ENCODE peak calls at places on chromosome 14, in nine cellular contexts. One of them, this sample, is unnamed.

GRCh38 chr14:92624764-92625163 is 111.2 kb downstream of the RIN3 start:
- DNase-seq in RWPE2: no peak
- DNase-seq in tibial nerve: no peak
- DNase-seq in IMR-90: no peak
- DNase-seq in brain microvascular endothelial cell: peak; percentile 52
- DNase-seq in HCT116: no peak
- DNase-seq in SJCRH30: no peak
- DNase-seq in PC-3: no peak
- DNase-seq in left lung: no peak
- DNase-seq in this sample: no peak

GRCh38 chr14:49687942-49688700 is at the start of gene POLE2:
- DNase-seq in RWPE2: peak; percentile 77
- DNase-seq in SJCRH30: peak; percentile 85
- DNase-seq in PC-3: peak; percentile 76
- DNase-seq in IMR-90: peak; percentile 47
- DNase-seq in left lung: peak; percentile 96
- DNase-seq in HCT116: peak; percentile 44
- DNase-seq in tibial nerve: peak; percentile 55
- DNase-seq in brain microvascular endothelial cell: peak; percentile 45
- DNase-seq in this sample: peak; percentile 93

GRCh38 chr14:76091036-76091435 is 60.7 kb upstream of the GPATCH2L start:
- DNase-seq in tibial nerve: peak; percentile 26
- DNase-seq in PC-3: peak; percentile 13
- DNase-seq in left lung: no peak
- DNase-seq in IMR-90: no peak
- DNase-seq in HCT116: no peak
- DNase-seq in brain microvascular endothelial cell: no peak
- DNase-seq in SJCRH30: peak; percentile 9
- DNase-seq in RWPE2: no peak
- DNase-seq in this sample: peak; percentile 67

GRCh38 chr14:83419420-83419819 is 1885.8 kb upstream of the SEL1L start:
- DNase-seq in PC-3: no peak
- DNase-seq in SJCRH30: no peak
- DNase-seq in brain microvascular endothelial cell: no peak
- DNase-seq in tibial nerve: no peak
- DNase-seq in left lung: no peak
- DNase-seq in IMR-90: no peak
- DNase-seq in HCT116: no peak
- DNase-seq in RWPE2: no peak
- DNase-seq in this sample: no peak

GRCh38 chr14:103839569-103839968 is 7.8 kb downstream of the PPP1R13B start:
- DNase-seq in IMR-90: no peak
- DNase-seq in tibial nerve: no peak
- DNase-seq in left lung: no peak
- DNase-seq in SJCRH30: no peak
- DNase-seq in RWPE2: no peak
- DNase-seq in HCT116: no peak
- DNase-seq in brain microvascular endothelial cell: no peak
- DNase-seq in PC-3: no peak
- DNase-seq in this sample: no peak

GRCh38 chr14:31159682-31160296 is 47.8 kb downstream of the HECTD1 start:
- DNase-seq in tibial nerve: no peak
- DNase-seq in brain microvascular endothelial cell: peak; percentile 50
- DNase-seq in IMR-90: peak; percentile 57
- DNase-seq in RWPE2: no peak
- DNase-seq in HCT116: peak; percentile 42
- DNase-seq in left lung: no peak
- DNase-seq in SJCRH30: no peak
- DNase-seq in PC-3: peak; percentile 82
- DNase-seq in this sample: no peak

GRCh38 chr14:67436006-67436866 is 24.3 kb upstream of the PLEK2 start:
- DNase-seq in SJCRH30: no peak
- DNase-seq in IMR-90: no peak
- DNase-seq in left lung: no peak
- DNase-seq in brain microvascular endothelial cell: no peak
- DNase-seq in tibial nerve: no peak
- DNase-seq in RWPE2: no peak
- DNase-seq in PC-3: no peak
- DNase-seq in HCT116: no peak
- DNase-seq in this sample: no peak

GRCh38 chr14:94690896-94691657 is 78.8 kb downstream of the GSC start:
- DNase-seq in RWPE2: no peak
- DNase-seq in tibial nerve: no peak
- DNase-seq in SJCRH30: no peak
- DNase-seq in IMR-90: no peak
- DNase-seq in left lung: no peak
- DNase-seq in HCT116: no peak
- DNase-seq in brain microvascular endothelial cell: no peak
- DNase-seq in PC-3: no peak
- DNase-seq in this sample: no peak

GRCh38 chr14:99574099-99574880 is 29.7 kb downstream of the CCDC85C start:
- DNase-seq in RWPE2: no peak
- DNase-seq in IMR-90: peak; percentile 78
- DNase-seq in left lung: no peak
- DNase-seq in PC-3: peak; percentile 74
- DNase-seq in brain microvascular endothelial cell: peak; percentile 55
- DNase-seq in tibial nerve: no peak
- DNase-seq in SJCRH30: peak; percentile 77
- DNase-seq in HCT116: no peak
- DNase-seq in this sample: peak; percentile 87

GRCh38 chr14:32933623-32933942 is 5.1 kb upstream of the NPAS3 start:
- DNase-seq in SJCRH30: peak; percentile 14
- DNase-seq in HCT116: no peak
- DNase-seq in tibial nerve: no peak
- DNase-seq in IMR-90: no peak
- DNase-seq in brain microvascular endothelial cell: peak; percentile 37
- DNase-seq in left lung: no peak
- DNase-seq in PC-3: peak; percentile 51
- DNase-seq in RWPE2: no peak
- DNase-seq in this sample: no peak

GRCh38 chr14:31987691-31988090 is 89.4 kb upstream of the ARHGAP5 start:
- DNase-seq in left lung: no peak
- DNase-seq in IMR-90: no peak
- DNase-seq in PC-3: no peak
- DNase-seq in RWPE2: no peak
- DNase-seq in tibial nerve: no peak
- DNase-seq in brain microvascular endothelial cell: no peak
- DNase-seq in SJCRH30: no peak
- DNase-seq in HCT116: no peak
- DNase-seq in this sample: no peak

GRCh38 chr14:24408764-24409163 is 10.0 kb downstream of the NYNRIN start:
- DNase-seq in IMR-90: no peak
- DNase-seq in RWPE2: no peak
- DNase-seq in PC-3: no peak
- DNase-seq in HCT116: no peak
- DNase-seq in left lung: no peak
- DNase-seq in brain microvascular endothelial cell: no peak
- DNase-seq in SJCRH30: no peak
- DNase-seq in tibial nerve: no peak
- DNase-seq in this sample: peak; percentile 24

GRCh38 chr14:104766863-104767633 is 14.1 kb downstream of the SIVA1 start:
- DNase-seq in PC-3: no peak
- DNase-seq in HCT116: no peak
- DNase-seq in IMR-90: no peak
- DNase-seq in left lung: peak; percentile 75
- DNase-seq in brain microvascular endothelial cell: no peak
- DNase-seq in RWPE2: no peak
- DNase-seq in SJCRH30: no peak
- DNase-seq in tibial nerve: no peak
- DNase-seq in this sample: no peak

GRCh38 chr14:66680216-66680615 is 172.3 kb downstream of the GPHN start:
- DNase-seq in SJCRH30: peak; percentile 38
- DNase-seq in brain microvascular endothelial cell: no peak
- DNase-seq in HCT116: no peak
- DNase-seq in PC-3: no peak
- DNase-seq in left lung: no peak
- DNase-seq in RWPE2: no peak
- DNase-seq in IMR-90: no peak
- DNase-seq in tibial nerve: no peak
- DNase-seq in this sample: no peak

GRCh38 chr14:92863281-92863680 is 59.7 kb upstream of the CHGA start:
- DNase-seq in IMR-90: no peak
- DNase-seq in left lung: no peak
- DNase-seq in HCT116: no peak
- DNase-seq in tibial nerve: no peak
- DNase-seq in RWPE2: no peak
- DNase-seq in PC-3: peak; percentile 21
- DNase-seq in SJCRH30: peak; percentile 68
- DNase-seq in brain microvascular endothelial cell: no peak
- DNase-seq in this sample: no peak

GRCh38 chr14:30291216-30291615 is 267.7 kb upstream of the G2E3 start:
- DNase-seq in left lung: no peak
- DNase-seq in IMR-90: peak; percentile 75
- DNase-seq in RWPE2: no peak
- DNase-seq in brain microvascular endothelial cell: peak; percentile 1
- DNase-seq in PC-3: peak; percentile 87
- DNase-seq in HCT116: no peak
- DNase-seq in tibial nerve: no peak
- DNase-seq in SJCRH30: no peak
- DNase-seq in this sample: no peak

GRCh38 chr14:104297721-104298401 is 159.5 kb downstream of the KIF26A start:
- DNase-seq in RWPE2: peak; percentile 60
- DNase-seq in SJCRH30: no peak
- DNase-seq in PC-3: no peak
- DNase-seq in IMR-90: no peak
- DNase-seq in brain microvascular endothelial cell: no peak
- DNase-seq in HCT116: no peak
- DNase-seq in tibial nerve: no peak
- DNase-seq in left lung: peak; percentile 70
- DNase-seq in this sample: no peak

GRCh38 chr14:31244626-31245025 is 37.0 kb upstream of the HECTD1 start:
- DNase-seq in left lung: no peak
- DNase-seq in PC-3: no peak
- DNase-seq in brain microvascular endothelial cell: no peak
- DNase-seq in SJCRH30: no peak
- DNase-seq in tibial nerve: no peak
- DNase-seq in IMR-90: no peak
- DNase-seq in HCT116: no peak
- DNase-seq in RWPE2: no peak
- DNase-seq in this sample: no peak

GRCh38 chr14:94936411-94936892 is 166.5 kb upstream of the GSC start:
- DNase-seq in brain microvascular endothelial cell: no peak
- DNase-seq in tibial nerve: peak; percentile 50
- DNase-seq in HCT116: no peak
- DNase-seq in IMR-90: no peak
- DNase-seq in SJCRH30: peak; percentile 89
- DNase-seq in left lung: peak; percentile 57
- DNase-seq in RWPE2: no peak
- DNase-seq in PC-3: no peak
- DNase-seq in this sample: peak; percentile 55

GRCh38 chr14:34380446-34380845 is 81.6 kb downstream of the SPTSSA start:
- DNase-seq in PC-3: no peak
- DNase-seq in HCT116: no peak
- DNase-seq in brain microvascular endothelial cell: no peak
- DNase-seq in RWPE2: no peak
- DNase-seq in IMR-90: no peak
- DNase-seq in tibial nerve: no peak
- DNase-seq in SJCRH30: no peak
- DNase-seq in left lung: no peak
- DNase-seq in this sample: no peak

GRCh38 chr14:81414123-81414522 is 14.0 kb upstream of the STON2 start:
- DNase-seq in brain microvascular endothelial cell: no peak
- DNase-seq in PC-3: no peak
- DNase-seq in SJCRH30: no peak
- DNase-seq in left lung: no peak
- DNase-seq in HCT116: no peak
- DNase-seq in tibial nerve: no peak
- DNase-seq in IMR-90: no peak
- DNase-seq in RWPE2: no peak
- DNase-seq in this sample: no peak

GRCh38 chr14:23306412-23307145 is at the start of gene BCL2L2:
- DNase-seq in PC-3: peak; percentile 87
- DNase-seq in HCT116: peak; percentile 76
- DNase-seq in left lung: peak; percentile 94
- DNase-seq in tibial nerve: peak; percentile 92
- DNase-seq in RWPE2: peak; percentile 94
- DNase-seq in brain microvascular endothelial cell: peak; percentile 87
- DNase-seq in IMR-90: peak; percentile 84
- DNase-seq in SJCRH30: peak; percentile 93
- DNase-seq in this sample: peak; percentile 94
- H3K4me3 ChIP-seq in PC-3: peak within 1 kb of the TSS; percentile 86
- H3K4me3 ChIP-seq in HCT116: peak within 1 kb of the TSS; percentile 76
- H3K4me3 ChIP-seq in left lung: peak within 1 kb of the TSS; percentile 85
- H3K4me3 ChIP-seq in tibial nerve: peak within 1 kb of the TSS; percentile 62
- H3K4me3 ChIP-seq in RWPE2: peak within 1 kb of the TSS; percentile 81
- H3K4me3 ChIP-seq in brain microvascular endothelial cell: peak within 1 kb of the TSS; percentile 92
- H3K4me3 ChIP-seq in IMR-90: peak within 1 kb of the TSS; percentile 87
- H3K4me3 ChIP-seq in SJCRH30: peak within 1 kb of the TSS; percentile 73
- H3K4me3 ChIP-seq in this sample: peak within 1 kb of the TSS; percentile 89

GRCh38 chr14:37602605-37603453 is 7.4 kb downstream of the TTC6 start:
- DNase-seq in left lung: no peak
- DNase-seq in tibial nerve: no peak
- DNase-seq in HCT116: no peak
- DNase-seq in RWPE2: no peak
- DNase-seq in brain microvascular endothelial cell: no peak
- DNase-seq in SJCRH30: no peak
- DNase-seq in IMR-90: no peak
- DNase-seq in PC-3: no peak
- DNase-seq in this sample: no peak
- H3K27me3 ChIP-seq in left lung: peaks cover 87% of the 10 kb centered on the region
- H3K27me3 ChIP-seq in tibial nerve: peaks cover 99% of the 10 kb centered on the region
- H3K27me3 ChIP-seq in HCT116: peaks cover 21% of the 10 kb centered on the region
- H3K27me3 ChIP-seq in RWPE2: no peaks in the 10 kb centered on the region
- H3K27me3 ChIP-seq in brain microvascular endothelial cell: peaks cover 76% of the 10 kb centered on the region
- H3K27me3 ChIP-seq in SJCRH30: no peaks in the 10 kb centered on the region
- H3K27me3 ChIP-seq in IMR-90: peaks cover 91% of the 10 kb centered on the region
- H3K27me3 ChIP-seq in PC-3: no peaks in the 10 kb centered on the region
- H3K27me3 ChIP-seq in this sample: peaks cover 72% of the 10 kb centered on the region

GRCh38 chr14:101039755-101040138 is 136.2 kb upstream of the RTL1 start:
- DNase-seq in HCT116: no peak
- DNase-seq in left lung: peak; percentile 45
- DNase-seq in SJCRH30: no peak
- DNase-seq in brain microvascular endothelial cell: no peak
- DNase-seq in PC-3: no peak
- DNase-seq in tibial nerve: no peak
- DNase-seq in IMR-90: no peak
- DNase-seq in RWPE2: peak; percentile 56
- DNase-seq in this sample: no peak
- H3K36me3 ChIP-seq in HCT116: no peaks in the 10 kb centered on the region
- H3K36me3 ChIP-seq in left lung: no peaks in the 10 kb centered on the region
- H3K36me3 ChIP-seq in SJCRH30: peaks cover 86% of the 10 kb centered on the region
- H3K36me3 ChIP-seq in brain microvascular endothelial cell: peaks cover 55% of the 10 kb centered on the region
- H3K36me3 ChIP-seq in PC-3: no peaks in the 10 kb centered on the region
- H3K36me3 ChIP-seq in tibial nerve: no peaks in the 10 kb centered on the region
- H3K36me3 ChIP-seq in IMR-90: peaks cover 76% of the 10 kb centered on the region
- H3K36me3 ChIP-seq in RWPE2: peaks cover 8% of the 10 kb centered on the region
- H3K36me3 ChIP-seq in this sample: no peaks in the 10 kb centered on the region

DNA sequence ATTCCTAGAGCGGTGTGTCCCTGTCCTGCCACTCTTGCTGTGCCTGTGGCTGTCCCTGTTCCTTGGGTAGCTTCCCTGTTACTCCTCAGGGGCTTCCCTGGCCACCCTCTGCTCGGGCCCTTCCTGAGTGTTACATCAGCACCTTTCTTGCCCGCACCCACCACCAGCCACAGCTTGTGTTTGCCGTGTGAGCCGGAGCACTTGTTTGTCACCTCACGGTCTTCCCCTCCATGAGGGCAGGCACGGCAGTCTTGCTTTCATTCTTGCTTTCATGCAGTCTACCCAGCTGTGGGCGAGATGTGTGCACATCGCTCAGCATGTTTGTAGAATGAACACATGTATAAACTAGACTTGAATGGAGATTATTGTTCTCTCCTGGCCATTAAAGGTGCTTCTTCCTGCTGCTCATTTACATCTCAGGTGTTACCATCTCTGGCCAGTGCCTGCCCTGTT is 42.0 kb downstream of the TRAF3 start:
- DNase-seq in brain microvascular endothelial cell: no peak
- DNase-seq in SJCRH30: no peak
- DNase-seq in HCT116: no peak
- DNase-seq in left lung: no peak
- DNase-seq in PC-3: no peak
- DNase-seq in tibial nerve: no peak
- DNase-seq in IMR-90: no peak
- DNase-seq in RWPE2: no peak
- DNase-seq in this sample: no peak
- H3K4me3 ChIP-seq in brain microvascular endothelial cell: no peak overlapping the region
- H3K4me3 ChIP-seq in SJCRH30: no peak overlapping the region
- H3K4me3 ChIP-seq in HCT116: no peak overlapping the region
- H3K4me3 ChIP-seq in left lung: no peak overlapping the region
- H3K4me3 ChIP-seq in PC-3: no peak overlapping the region
- H3K4me3 ChIP-seq in tibial nerve: no peak overlapping the region
- H3K4me3 ChIP-seq in IMR-90: no peak overlapping the region
- H3K4me3 ChIP-seq in RWPE2: no peak overlapping the region
- H3K4me3 ChIP-seq in this sample: no peak overlapping the region

This sample was measured in H7.